ENCODE peak calls at places on chromosomes 4 and X, in eight cellular contexts. U is GM04503, Q is islet precursor cell, Z is nephron progenitor cell, W is EL, B is upper lobe of left lung, G is occipital lobe, F is hepatocyte. A is an unnamed sample.

GRCh38 chrX:12770440-12770839 is 20.8 kb upstream of the PRPS2 start:
- DNase-seq in U (no peak), Q (no peak), Z (no peak), W (peak; percentile 12), B (no peak), G (no peak), F (peak; percentile 35), A (no peak)

GRCh38 chrX:41381685-41382084 is 47.7 kb downstream of the DDX3X start:
- DNase-seq in U (peak; percentile 37), Q (peak; percentile 98), Z (no peak), W (peak; percentile 80), B (no peak), G (no peak), F (peak; percentile 67), A (no peak)

GRCh38 chrX:11458175-11458574 is 165.0 kb downstream of the AMELX start:
- DNase-seq in U (no peak), Q (no peak), Z (no peak), W (peak; percentile 48), B (no peak), G (no peak), F (no peak), A (no peak)

GRCh38 chrX:43655961-43656494 is at the start of gene MAOA:
- DNase-seq in U (no peak), Q (peak; percentile 71), Z (peak; percentile 14), W (peak; percentile 2), B (peak; percentile 89), G (peak; percentile 4), F (peak; percentile 73), A (peak; percentile 81)

GRCh38 chrX:94831364-94831763 is 1157.4 kb downstream of the FAM133A start:
- DNase-seq in U (no peak), Q (no peak), Z (no peak), W (no peak), B (no peak), G (no peak), F (peak; percentile 23), A (no peak)

GRCh38 chrX:137362583-137362982 is 203.3 kb upstream of the ZIC3 start:
- DNase-seq in U (no peak), Q (no peak), Z (no peak), W (no peak), B (no peak), G (no peak), F (no peak), A (no peak)

GRCh38 chr4:181301735-181302380 is 941.3 kb upstream of the TENM3 start:
- DNase-seq in U (no peak), Q (peak; percentile 67), Z (peak; percentile 55), W (peak; percentile 54), B (no peak), G (no peak), F (peak; percentile 68), A (no peak)

GRCh38 chr4:52635130-52635529 is 24.0 kb downstream of the USP46 start:
- DNase-seq in U (no peak), Q (no peak), Z (no peak), W (no peak), B (no peak), G (no peak), F (no peak), A (no peak)

A was measured in coronary artery.